ENCODE peak calls at places on chromosome 14, in four cellular contexts. X, M, V and H are unnamed samples.

GRCh38 chr14:105021656-105022275 is 883 bp upstream of the CDCA4 start:
- DNase-seq in X (peak), M (no peak), V (peak), H (no peak)

GRCh38 chr14:100777366-100778077 is 48.4 kb upstream of the MEG3 start:
- DNase-seq in X (peak), M (no peak), V (no peak), H (no peak)

GRCh38 chr14:38505221-38506095 is 249.6 kb upstream of the CLEC14A start:
- DNase-seq in X (no peak), M (no peak), V (peak), H (no peak)

GRCh38 chr14:31207746-31208545 is at the start of gene HECTD1:
- DNase-seq in X (peak), M (peak), V (peak), H (peak)

GRCh38 chr14:61575126-61575525 is 120.2 kb upstream of the HIF1A start:
- DNase-seq in X (no peak), M (no peak), V (no peak), H (no peak)

GRCh38 chr14:106556665-106557289 is 1030.4 kb downstream of the TMEM121 start:
- DNase-seq in X (no peak), M (no peak), V (no peak), H (peak)

GRCh38 chr14:51277753-51278415 is 37.8 kb downstream of the TMX1 start:
- DNase-seq in X (no peak), M (no peak), V (no peak), H (no peak)

GRCh38 chr14:72024043-72024407 is 91.8 kb downstream of the RGS6 start:
- DNase-seq in X (no peak), M (peak), V (peak), H (peak)

GRCh38 chr14:22410497-22410896 is 178.5 kb downstream of the DAD1 start:
- DNase-seq in X (no peak), M (no peak), V (no peak), H (no peak)

GRCh38 chr14:52279405-52279804 is 11.9 kb downstream of the PTGDR start:
- DNase-seq in X (no peak), M (peak), V (peak), H (no peak)

GRCh38 chr14:24692382-24693352 is 58.7 kb upstream of the GZMB start:
- DNase-seq in X (no peak), M (no peak), V (no peak), H (no peak)

GRCh38 chr14:52033131-52033642 is 35.7 kb downstream of the NID2 start:
- DNase-seq in X (no peak), M (no peak), V (peak), H (no peak)

GRCh38 chr14:44771495-44771894 is 190.3 kb downstream of the KLHL28 start:
- DNase-seq in X (no peak), M (no peak), V (no peak), H (no peak)

GRCh38 chr14:24565766-24566165 is 10.3 kb downstream of the CTSG start:
- DNase-seq in X (no peak), M (no peak), V (no peak), H (no peak)

GRCh38 chr14:26841920-26842741 is 244.3 kb upstream of the NOVA1 start:
- DNase-seq in X (peak), M (peak), V (peak), H (peak)

GRCh38 chr14:78611796-78612571 is 441.8 kb downstream of the NRXN3 start:
- DNase-seq in X (no peak), M (no peak), V (no peak), H (no peak)

GRCh38 chr14:22570132-22570949 is 18.7 kb downstream of the DAD1 start:
- DNase-seq in X (peak), M (peak), V (peak), H (peak)

GRCh38 chr14:104298458-104298857 is 160.1 kb downstream of the KIF26A start:
- DNase-seq in X (no peak), M (no peak), V (no peak), H (no peak)

GRCh38 chr14:70882771-70883492 is 24.3 kb upstream of the PCNX1 start:
- DNase-seq in X (no peak), M (peak), V (peak), H (no peak)

GRCh38 chr14:24115451-24116110 is 832 bp upstream of the NRL start:
- DNase-seq in X (no peak), M (peak), V (no peak), H (no peak)

GRCh38 chr14:63174760-63175191 is 29.5 kb upstream of the RHOJ start:
- DNase-seq in X (no peak), M (peak), V (peak), H (no peak)

GRCh38 chr14:54516709-54517108 is 7.0 kb downstream of the CGRRF1 start:
- DNase-seq in X (no peak), M (no peak), V (no peak), H (no peak)

GRCh38 chr14:101808020-101808641 is 46.6 kb downstream of the PPP2R5C start:
- DNase-seq in X (no peak), M (no peak), V (no peak), H (no peak)

GRCh38 chr14:93114068-93114710 is 1.5 kb downstream of the ITPK1 start:
- DNase-seq in X (no peak), M (no peak), V (no peak), H (no peak)

GRCh38 chr14:23053426-23053825 is 3.9 kb downstream of the CDH24 start:
- DNase-seq in X (no peak), M (no peak), V (no peak), H (peak)

GRCh38 chr14:89237923-89238529 is 179.0 kb downstream of the FOXN3 start:
- DNase-seq in X (no peak), M (no peak), V (peak), H (no peak)

GRCh38 chr14:92903359-92903758 is 19.6 kb upstream of the CHGA start:
- DNase-seq in X (no peak), M (no peak), V (no peak), H (no peak)

GRCh38 chr14:23119362-23120327 is 590 bp upstream of the CEBPE start:
- DNase-seq in X (no peak), M (no peak), V (no peak), H (no peak)

GRCh38 chr14:75667099-75667498 is 6.1 kb downstream of the TTLL5 start:
- DNase-seq in X (no peak), M (no peak), V (no peak), H (no peak)

GRCh38 chr14:22190411-22191191 is 398.4 kb downstream of the DAD1 start:
- DNase-seq in X (no peak), M (no peak), V (peak), H (no peak)

GRCh38 chr14:84750763-84751554 is 779.0 kb upstream of the FLRT2 start:
- DNase-seq in X (no peak), M (no peak), V (peak), H (no peak)

GRCh38 chr14:80385340-80385739 is 174.0 kb upstream of the DIO2 start:
- DNase-seq in X (no peak), M (no peak), V (no peak), H (no peak)

GRCh38 chr14:54756656-54757392 is 145.8 kb downstream of the GCH1 start:
- DNase-seq in X (no peak), M (no peak), V (no peak), H (no peak)

GRCh38 chr14:58298880-58299664 is 717 bp downstream of the ARID4A start:
- DNase-seq in X (peak), M (peak), V (no peak), H (peak)

GRCh38 chr14:38721822-38722431 is 381.1 kb downstream of the SEC23A start:
- DNase-seq in X (peak), M (peak), V (peak), H (peak)

GRCh38 chr14:92759679-92760523 is 11.5 kb upstream of the LGMN start:
- DNase-seq in X (no peak), M (no peak), V (no peak), H (no peak)

GRCh38 chr14:68734231-68734732 is 58.6 kb downstream of the ZFP36L1 start:
- DNase-seq in X (no peak), M (no peak), V (peak), H (no peak)
- H3K4me3 ChIP-seq in X (no peak), M (no peak), V (no peak), H (no peak)

DNA sequence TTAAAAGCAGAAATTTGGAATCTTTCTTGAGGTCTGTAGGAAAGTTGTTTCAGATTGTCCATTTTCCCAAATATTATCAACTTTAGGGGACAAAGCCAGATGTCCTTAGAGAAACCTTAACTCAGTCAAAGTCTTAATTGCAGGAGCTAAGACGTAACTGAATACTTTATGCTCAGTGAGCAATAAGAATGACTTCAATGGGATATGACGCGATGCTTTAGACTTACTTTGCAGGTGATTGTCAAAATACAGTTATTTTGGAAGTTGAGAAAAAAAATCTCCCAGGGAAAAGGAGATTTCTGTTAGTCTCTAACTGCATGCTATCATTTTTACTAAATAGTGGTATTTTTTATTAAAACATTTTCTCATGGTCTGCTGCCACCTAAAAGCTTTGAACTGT is 750.9 kb upstream of the STXBP6 start:
- DNase-seq in X (no peak), M (no peak), V (no peak), H (no peak)
- H3K4me3 ChIP-seq in X (no peak), M (no peak), V (no peak), H (no peak)

GRCh38 chr14:49623941-49624806 is 3.6 kb downstream of the MGAT2 start:
- DNase-seq in X (no peak), M (no peak), V (no peak), H (no peak)
- H3K4me3 ChIP-seq in X (no peak), M (no peak), V (no peak), H (no peak)

GRCh38 chr14:103273847-103274615 is 60.0 kb upstream of the EIF5 start:
- DNase-seq in X (no peak), M (no peak), V (no peak), H (no peak)
- H3K4me3 ChIP-seq in X (peak), M (peak), V (no peak), H (no peak)

GRCh38 chr14:20622816-20623291 is 18.6 kb downstream of the OR6S1 start:
- DNase-seq in X (no peak), M (no peak), V (no peak), H (no peak)

GRCh38 chr14:20624495-20625070 is 16.9 kb downstream of the OR6S1 start:
- DNase-seq in X (no peak), M (peak), V (peak), H (peak)

GRCh38 chr14:20620798-20621478 is 20.6 kb downstream of the OR6S1 start:
- DNase-seq in X (no peak), M (no peak), V (no peak), H (no peak)

GRCh38 chr14:20626274-20626673 is 15.2 kb downstream of the OR6S1 start:
- DNase-seq in X (no peak), M (no peak), V (no peak), H (no peak)

DNA sequence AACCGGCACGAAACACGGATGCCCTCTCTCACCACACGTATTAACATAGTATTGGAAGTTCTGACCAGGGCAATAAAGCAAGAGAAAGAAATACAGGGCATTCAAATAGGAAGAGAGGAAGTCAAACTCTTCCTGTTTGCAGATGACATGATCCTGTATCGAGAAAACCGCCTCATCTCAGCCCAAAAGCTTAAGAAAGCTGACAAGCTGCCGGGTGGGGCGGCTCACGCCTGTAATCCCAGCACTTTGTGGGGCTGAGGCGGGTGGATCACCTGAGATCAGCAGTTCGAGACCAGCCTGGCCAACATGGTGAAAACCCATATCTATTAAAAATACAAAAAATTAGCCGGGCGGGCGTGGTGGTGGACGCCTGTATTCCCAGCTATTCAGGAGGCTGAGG is 17.7 kb downstream of the OR6S1 start:
- DNase-seq in X (no peak), M (no peak), V (no peak), H (no peak)
- H3K4me3 ChIP-seq in X (no peak), M (no peak), V (no peak), H (no peak)

GRCh38 chr14:99645545-99646505 is 896 bp downstream of the HHIPL1 start:
- DNase-seq in X (no peak), M (peak), V (no peak), H (no peak)
- H3K4me3 ChIP-seq in X (peak), M (peak), V (peak), H (no peak)

GRCh38 chr14:91267965-91268437 is 23.5 kb upstream of the GPR68 start:
- DNase-seq in X (no peak), M (no peak), V (no peak), H (no peak)

GRCh38 chr14:91269076-91269991 is 24.8 kb upstream of the GPR68 start:
- DNase-seq in X (no peak), M (no peak), V (no peak), H (no peak)

GRCh38 chr14:91270619-91271018 is 26.1 kb upstream of the GPR68 start:
- DNase-seq in X (no peak), M (no peak), V (no peak), H (no peak)

GRCh38 chr14:91271639-91272038 is 27.1 kb upstream of the GPR68 start:
- DNase-seq in X (no peak), M (no peak), V (no peak), H (no peak)

DNA sequence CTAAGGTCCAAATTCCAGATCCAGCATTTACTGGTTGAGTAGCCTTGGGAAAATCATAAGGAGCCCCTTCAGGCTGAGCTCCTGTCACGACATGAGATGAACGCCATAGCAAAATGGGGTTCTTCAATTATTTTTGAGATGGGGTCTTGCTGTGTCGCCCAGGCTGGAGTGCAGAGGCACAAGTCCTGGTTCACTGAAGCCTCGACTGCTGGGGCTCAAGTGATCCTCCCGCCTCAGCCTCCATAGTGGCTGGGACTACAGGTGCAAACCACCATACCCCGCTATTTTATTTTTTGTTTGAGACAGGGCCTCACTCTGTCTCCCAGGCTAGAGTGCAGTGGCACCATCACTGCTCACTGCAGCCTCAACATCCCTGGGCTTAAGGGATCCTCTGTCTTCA is 25.7 kb upstream of the GPR68 start:
- DNase-seq in X (no peak), M (no peak), V (no peak), H (no peak)
- H3K4me3 ChIP-seq in X (no peak), M (no peak), V (no peak), H (no peak)